ENCODE peak calls at places on chromosomes 4 and X, in four cellular contexts. F is GM12878, S is HepG2, H is K562. R is an unnamed sample.
A peak's percentile ranks its signal among the peaks of the same experiment; 100 is the strongest.

GRCh38 chr4:39232100-39232499 is 49.8 kb downstream of the WDR19 start:
- DNase-seq in F (no peak), S (no peak), H (no peak), R (no peak)

GRCh38 chrX:5042563-5042962 is 1186.1 kb downstream of the NLGN4X start:
- DNase-seq in H (no peak), F (no peak), S (no peak), R (no peak)

GRCh38 chrX:10190367-10190766 is 33.6 kb downstream of the CLCN4 start:
- DNase-seq in F (no peak), H (peak; percentile 63), S (peak; percentile 72), R (peak; percentile 41)

GRCh38 chr4:140212646-140213045 is 58.7 kb upstream of the MAML3 start:
- DNase-seq in S (no peak), F (no peak), H (no peak), R (no peak)

GRCh38 chr4:16952462-16952871 is 54.0 kb upstream of the LDB2 start:
- DNase-seq in F (no peak), H (no peak), S (no peak), R (no peak)

GRCh38 chr4:74105656-74106275 is 6.8 kb upstream of the CXCL2 start:
- DNase-seq in H (no peak), S (no peak), F (no peak), R (no peak)

GRCh38 chrX:31228415-31228832 is 156.6 kb upstream of the FTHL17 start:
- DNase-seq in H (no peak), S (no peak), F (no peak), R (no peak)

GRCh38 chrX:82218361-82218760 is 1016.5 kb downstream of the SH3BGRL start:
- DNase-seq in H (peak; percentile 13), S (peak; percentile 0), F (peak; percentile 1), R (no peak)

GRCh38 chrX:130091976-130092522 is 18.2 kb downstream of the ELF4 start:
- DNase-seq in F (peak; percentile 81), S (peak; percentile 66), H (peak; percentile 88), R (no peak)

GRCh38 chr4:159655547-159655946 is 552.7 kb downstream of the RAPGEF2 start:
- DNase-seq in F (no peak), H (no peak), S (no peak), R (peak; percentile 16)

GRCh38 chr4:3713346-3713745 is 52.8 kb upstream of the ADRA2C start:
- DNase-seq in S (no peak), H (no peak), F (no peak), R (no peak)

DNA sequence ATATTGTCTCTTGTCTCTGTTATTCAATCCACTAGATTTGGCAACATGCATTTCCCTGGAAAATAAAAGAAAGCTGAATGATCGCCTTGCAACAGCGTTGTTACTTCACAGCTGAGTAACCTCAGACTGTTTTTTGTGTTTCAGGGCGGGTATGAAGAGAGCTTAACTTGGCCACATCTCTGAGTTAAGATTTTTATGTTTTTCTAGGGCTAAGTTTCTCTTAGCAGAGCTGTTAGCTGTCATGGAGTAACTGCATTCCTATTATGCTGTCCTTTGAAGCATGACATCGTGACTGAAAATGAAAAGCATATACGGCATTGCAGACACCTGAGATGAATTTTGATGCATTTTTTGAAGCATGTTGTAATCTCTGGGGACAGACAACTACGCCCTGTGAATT is 1798.9 kb downstream of the PCDH7 start:
- DNase-seq in F (no peak), S (no peak), H (no peak), R (no peak)
- H3K4me3 ChIP-seq in F (no peak overlapping the region), S (no peak overlapping the region), H (no peak overlapping the region), R (no peak overlapping the region)

GRCh38 chr4:185110375-185110823 is 32.7 kb upstream of the SLC25A4 start:
- DNase-seq in F (no peak), H (no peak), S (no peak), R (peak; percentile 70)

GRCh38 chr4:185106353-185106752 is 36.7 kb upstream of the SLC25A4 start:
- DNase-seq in S (no peak), H (no peak), F (no peak), R (no peak)

GRCh38 chr4:185109736-185110135 is 33.3 kb upstream of the SLC25A4 start:
- DNase-seq in H (no peak), F (no peak), S (no peak), R (no peak)

GRCh38 chr4:185108669-185109068 is 34.4 kb upstream of the SLC25A4 start:
- DNase-seq in S (no peak), F (no peak), H (no peak), R (no peak)

GRCh38 chr4:185108185-185108584 is 34.9 kb upstream of the SLC25A4 start:
- DNase-seq in F (no peak), H (no peak), S (no peak), R (no peak)
- TF ChIP-seq POLR2A in F (no peak), H (no peak), S (no peak), R (no peak)

DNA sequence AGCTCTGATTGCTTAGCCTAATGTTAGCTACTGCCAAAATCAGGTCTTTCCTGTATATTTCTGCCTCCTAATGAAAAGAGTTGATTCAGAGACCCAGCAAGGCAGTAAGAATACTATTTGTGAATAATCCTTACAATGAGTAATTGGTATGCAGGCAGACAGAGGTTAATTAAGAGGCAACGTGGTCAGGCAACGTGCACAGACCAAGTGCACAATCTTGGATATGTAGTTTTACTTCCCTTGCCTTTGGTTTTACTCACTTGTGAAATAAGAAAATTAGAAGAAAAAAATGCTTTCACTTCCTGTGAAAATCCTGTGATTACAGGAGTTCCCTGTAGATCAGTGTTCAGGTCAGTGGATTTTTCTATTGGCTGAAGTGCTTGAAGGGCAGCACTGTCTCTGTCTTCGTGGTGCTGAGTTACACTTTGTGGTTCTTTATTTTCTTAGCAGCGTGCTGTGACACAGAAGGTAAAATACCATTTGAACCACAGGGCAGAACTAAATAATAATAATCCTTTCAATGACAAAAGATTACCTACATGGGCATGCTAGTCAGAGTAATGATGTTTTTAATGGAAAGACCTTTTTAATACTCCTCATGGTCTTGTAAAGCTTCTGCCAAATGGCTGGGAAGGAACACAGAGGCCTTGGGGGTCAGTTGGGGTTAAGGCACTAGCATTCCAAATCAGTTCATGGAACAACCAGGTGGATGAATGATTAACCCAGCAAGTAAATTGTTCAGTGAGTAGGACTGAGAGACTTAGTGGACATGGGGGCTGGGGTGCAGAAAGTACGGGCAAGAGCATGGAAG is 430.9 kb downstream of the MAPK10 start:
- DNase-seq in S (peak; percentile 54), H (no peak), F (peak; percentile 12), R (no peak)
- TF ChIP-seq REST in S (no peak), H (no peak), F (no peak), R (no peak)

GRCh38 chr4:153345011-153345981 is 808 bp downstream of the MND1 start:
- DNase-seq in S (peak; percentile 64), F (no peak), H (peak; percentile 74), R (peak; percentile 21)
- H3K4me3 ChIP-seq in S (peak overlapping the region; percentile 79), F (peak overlapping the region; percentile 93), H (peak overlapping the region; percentile 85), R (peak overlapping the region; percentile 78)

GRCh38 chr4:76830612-76831474 is 67.1 kb downstream of the SOWAHB start:
- DNase-seq in S (peak; percentile 94), H (no peak), F (no peak), R (peak; percentile 47)
- TF ChIP-seq POLR2A in S (peak; percentile 91), H (no peak), F (no peak), R (no peak)

GRCh38 chrX:120242807-120243206 is 7.8 kb upstream of the ZBTB33 start:
- DNase-seq in F (no peak), S (no peak), H (peak; percentile 62), R (no peak)

GRCh38 chrX:120238947-120239346 is 11.7 kb upstream of the ZBTB33 start:
- DNase-seq in F (no peak), S (no peak), H (no peak), R (no peak)

GRCh38 chrX:120244395-120244734 is 6.2 kb upstream of the ZBTB33 start:
- DNase-seq in F (no peak), S (no peak), H (no peak), R (no peak)

GRCh38 chrX:120250522-120251271 is at the start of gene ZBTB33:
- DNase-seq in F (peak; percentile 60), S (peak; percentile 86), H (peak; percentile 96), R (peak; percentile 88)

GRCh38 chrX:120244735-120245498 is 5.7 kb upstream of the ZBTB33 start:
- DNase-seq in H (peak; percentile 88), F (no peak), S (peak; percentile 71), R (peak; percentile 77)
- TF ChIP-seq REST in H (no peak), F (no peak), S (no peak), R (no peak)

DNA sequence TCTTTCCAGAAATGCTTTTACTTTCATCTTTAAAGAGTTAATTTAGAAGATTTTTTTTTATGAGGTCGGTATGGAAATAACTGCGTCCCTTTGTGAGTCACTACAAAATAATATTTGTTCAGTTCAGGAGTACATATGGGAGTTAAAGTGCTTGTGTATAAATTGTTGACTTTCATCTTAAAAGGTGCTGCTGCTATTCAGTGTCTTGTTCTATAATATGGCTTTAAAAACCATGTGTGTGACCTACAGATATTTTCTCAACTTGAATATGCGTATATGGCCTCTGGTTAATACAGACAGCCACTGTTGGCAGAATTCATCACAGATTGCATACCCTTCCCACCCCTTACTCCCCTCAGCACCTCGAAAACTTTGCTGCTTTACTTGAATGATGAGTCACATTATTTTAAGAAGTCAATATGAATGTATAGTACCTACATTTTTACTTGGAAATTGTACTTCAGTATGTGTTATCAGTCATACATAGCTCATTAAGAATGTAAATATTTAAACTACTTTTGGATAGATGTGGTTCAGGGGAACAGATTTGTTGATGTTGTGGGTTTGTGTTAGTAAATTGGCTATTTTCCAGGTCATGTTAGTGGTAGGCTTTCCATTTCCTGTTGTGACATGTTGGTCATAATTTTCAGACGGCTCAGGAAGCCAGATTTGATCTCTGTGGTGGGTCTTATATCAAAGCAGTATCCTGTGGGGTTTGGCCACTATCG is 1.5 kb downstream of the CLCN3 start:
- DNase-seq in F (no peak), H (peak; percentile 64), S (peak; percentile 57), R (no peak)
- H3K4me3 ChIP-seq in F (peak overlapping the region; percentile 75), H (peak overlapping the region; percentile 53), S (peak overlapping the region; percentile 80), R (peak overlapping the region; percentile 80)